ENCODE peak calls at places on chromosomes 6 and 20, in ten cellular contexts. U, L, D, M, R, N, C, A, I and G are unnamed samples.

GRCh38 chr20:46946796-46947195 is 52.2 kb downstream of the EYA2 start:
- DNase-seq in N (no peak), R (no peak), D (no peak), I (no peak), M (peak), U (peak), A (no peak), L (no peak), C (no peak), G (no peak)

GRCh38 chr6:48535569-48535968 is 424.6 kb upstream of the PTCHD4 start:
- DNase-seq in U (peak), N (no peak), R (no peak), C (no peak), D (peak), L (peak), A (no peak), M (peak), I (no peak), G (no peak)

GRCh38 chr20:54004397-54004940 is 65.9 kb downstream of the BCAS1 start:
- DNase-seq in U (no peak), L (no peak), I (no peak), D (no peak), M (no peak), A (no peak), C (no peak), R (no peak), N (no peak), G (no peak)

GRCh38 chr6:14635933-14636599 is 518.5 kb downstream of the CD83 start:
- DNase-seq in M (no peak), R (no peak), C (no peak), D (no peak), A (no peak), I (no peak), U (no peak), L (no peak), N (no peak), G (no peak)

GRCh38 chr6:105568121-105568520 is 165.2 kb upstream of the PREP start:
- DNase-seq in M (no peak), R (no peak), L (no peak), C (no peak), N (no peak), D (no peak), A (no peak), I (no peak), U (no peak), G (no peak)

GRCh38 chr20:61322151-61322860 is 70.2 kb downstream of the CDH4 start:
- DNase-seq in C (no peak), I (no peak), A (no peak), M (no peak), U (no peak), L (no peak), N (peak), D (no peak), R (no peak), G (no peak)

GRCh38 chr20:39312107-39312506 is 350.0 kb downstream of the DHX35 start:
- DNase-seq in M (no peak), L (no peak), D (no peak), N (no peak), U (no peak), R (no peak), C (no peak), I (no peak), A (no peak), G (no peak)

GRCh38 chr6:33213166-33213988 is 5.1 kb downstream of the RING1 start:
- DNase-seq in L (no peak), U (peak), M (peak), D (peak), C (no peak), I (no peak), N (no peak), A (peak), R (no peak), G (no peak)

GRCh38 chr6:170031684-170032121 is 259.2 kb downstream of the DLL1 start:
- DNase-seq in D (no peak), N (peak), A (no peak), L (peak), R (no peak), I (peak), M (no peak), C (no peak), U (no peak), G (no peak)

GRCh38 chr20:21302645-21303060 is 478 bp upstream of the XRN2 start:
- DNase-seq in U (no peak), A (no peak), M (no peak), D (no peak), I (no peak), R (no peak), C (no peak), L (peak), N (no peak), G (no peak)

GRCh38 chr6:130928993-130929678 is 101.9 kb downstream of the SMLR1 start:
- DNase-seq in N (no peak), C (no peak), D (peak), A (no peak), U (peak), R (no peak), M (peak), I (no peak), L (peak), G (no peak)

GRCh38 chr20:25258463-25258805 is 10.5 kb downstream of the PYGB start:
- DNase-seq in C (no peak), N (no peak), L (no peak), I (no peak), U (no peak), D (no peak), A (no peak), R (no peak), M (no peak), G (peak)

GRCh38 chr20:49821381-49821780 is 8.8 kb downstream of the SLC9A8 start:
- DNase-seq in C (no peak), U (no peak), D (no peak), L (no peak), M (no peak), R (no peak), I (no peak), N (no peak), A (no peak), G (no peak)

GRCh38 chr6:117263353-117263927 is 1.9 kb upstream of the VGLL2 start:
- DNase-seq in A (no peak), I (no peak), M (no peak), L (no peak), N (no peak), C (no peak), R (no peak), D (no peak), U (no peak), G (no peak)

GRCh38 chr6:31158863-31159855 is 770 bp downstream of the TCF19 start:
- DNase-seq in M (peak), N (no peak), R (no peak), L (peak), C (no peak), I (no peak), D (peak), U (peak), A (peak), G (no peak)

GRCh38 chr6:155782320-155782730 is 326.7 kb upstream of the NOX3 start:
- DNase-seq in M (peak), U (peak), L (peak), R (no peak), D (peak), N (no peak), I (no peak), A (no peak), C (no peak), G (no peak)

GRCh38 chr6:77462359-77463307 is 658 bp downstream of the HTR1B start:
- DNase-seq in C (no peak), R (no peak), I (no peak), U (peak), A (no peak), D (no peak), M (no peak), L (no peak), N (peak), G (no peak)

GRCh38 chr6:12301009-12301408 is 10.8 kb downstream of the EDN1 start:
- DNase-seq in C (no peak), L (no peak), I (no peak), N (no peak), A (no peak), M (no peak), U (no peak), D (no peak), R (no peak), G (no peak)

GRCh38 chr20:49406666-49407065 is 75.8 kb downstream of the KCNB1 start:
- DNase-seq in R (no peak), L (no peak), A (no peak), D (no peak), I (no peak), U (no peak), N (no peak), M (no peak), C (no peak), G (no peak)

GRCh38 chr6:4902363-4902762 is 101.5 kb downstream of the RPP40 start:
- DNase-seq in M (no peak), I (peak), C (no peak), A (no peak), D (no peak), L (no peak), U (no peak), N (no peak), R (no peak), G (no peak)

GRCh38 chr6:82185948-82186347 is 61.6 kb downstream of the IBTK start:
- DNase-seq in U (peak), A (no peak), L (no peak), D (no peak), C (no peak), R (no peak), N (no peak), M (peak), I (no peak), G (no peak)

GRCh38 chr20:61387204-61387958 is 135.3 kb downstream of the CDH4 start:
- DNase-seq in M (peak), N (no peak), R (no peak), D (peak), I (no peak), C (peak), U (peak), L (no peak), A (peak), G (no peak)

GRCh38 chr6:165233089-165233488 is 76.3 kb downstream of the C6orf118 start:
- DNase-seq in A (no peak), C (no peak), I (no peak), N (no peak), U (no peak), L (no peak), D (no peak), M (no peak), R (no peak), G (no peak)

DNA sequence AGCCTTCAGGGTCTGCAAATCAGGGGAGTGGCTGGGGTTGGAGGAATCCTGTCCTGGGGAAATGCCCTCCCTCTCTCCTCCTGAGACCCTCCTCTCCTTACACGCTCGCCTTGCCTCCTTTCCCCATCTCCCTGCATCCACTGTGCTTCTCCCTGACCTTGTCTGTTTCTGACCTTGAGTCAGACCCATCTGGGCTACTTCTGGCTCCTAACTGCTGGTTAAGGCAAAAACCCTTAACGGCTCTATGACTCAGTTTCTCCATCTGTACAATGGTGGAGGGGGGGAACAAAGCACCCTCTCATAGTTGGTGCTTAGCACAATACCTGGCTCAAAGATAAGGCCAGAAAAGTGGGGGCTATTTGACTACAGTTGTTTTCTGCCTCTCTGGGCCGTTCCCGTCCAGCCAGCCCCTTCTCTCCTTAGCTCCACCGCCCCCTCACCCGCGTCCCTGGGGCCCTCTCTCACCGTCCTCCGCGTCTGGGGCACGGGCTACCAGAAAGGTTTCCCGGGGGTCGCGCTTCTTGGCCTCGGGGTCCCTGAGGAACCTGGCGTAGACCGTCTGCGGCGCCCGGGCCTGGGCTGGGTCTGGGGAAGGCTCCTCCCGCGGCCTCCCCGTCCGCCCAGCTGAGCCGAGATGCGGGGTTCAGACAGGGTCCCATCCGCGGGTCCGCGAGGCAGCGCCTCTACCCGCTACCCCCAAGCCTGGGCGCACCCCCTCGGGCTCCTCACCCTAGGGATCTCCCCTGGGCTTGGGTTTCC is 1.3 kb downstream of the TULP1 start:
- DNase-seq in M (no peak), N (no peak), L (no peak), I (no peak), C (no peak), R (no peak), A (no peak), U (no peak), D (no peak), G (no peak)
- H3K4me3 ChIP-seq in M (no peak), N (no peak), L (no peak), I (peak), C (no peak), R (no peak), A (no peak), U (no peak), D (no peak), G (no peak)

GRCh38 chr20:18412202-18412901 is 54.5 kb downstream of the DZANK1 start:
- DNase-seq in C (no peak), A (no peak), R (no peak), N (no peak), U (no peak), D (no peak), I (no peak), L (no peak), M (no peak), G (no peak)
- H3K4me3 ChIP-seq in C (no peak), A (no peak), R (no peak), N (no peak), U (no peak), D (no peak), I (no peak), L (no peak), M (no peak), G (no peak)

GRCh38 chr6:111753573-111753972 is 119.7 kb downstream of the FYN start:
- DNase-seq in R (no peak), N (no peak), L (no peak), M (no peak), A (no peak), I (no peak), D (no peak), U (no peak), C (no peak), G (no peak)
- H3K4me3 ChIP-seq in R (no peak), N (no peak), L (no peak), M (no peak), A (no peak), I (no peak), D (no peak), U (no peak), C (no peak), G (no peak)

GRCh38 chr20:56924976-56925695 is 296.0 kb downstream of the TFAP2C start:
- DNase-seq in R (no peak), D (peak), I (no peak), L (no peak), N (no peak), U (no peak), M (no peak), A (no peak), C (no peak), G (no peak)
- H3K4me3 ChIP-seq in R (no peak), D (no peak), I (peak), L (peak), N (no peak), U (peak), M (no peak), A (no peak), C (no peak), G (peak)

DNA sequence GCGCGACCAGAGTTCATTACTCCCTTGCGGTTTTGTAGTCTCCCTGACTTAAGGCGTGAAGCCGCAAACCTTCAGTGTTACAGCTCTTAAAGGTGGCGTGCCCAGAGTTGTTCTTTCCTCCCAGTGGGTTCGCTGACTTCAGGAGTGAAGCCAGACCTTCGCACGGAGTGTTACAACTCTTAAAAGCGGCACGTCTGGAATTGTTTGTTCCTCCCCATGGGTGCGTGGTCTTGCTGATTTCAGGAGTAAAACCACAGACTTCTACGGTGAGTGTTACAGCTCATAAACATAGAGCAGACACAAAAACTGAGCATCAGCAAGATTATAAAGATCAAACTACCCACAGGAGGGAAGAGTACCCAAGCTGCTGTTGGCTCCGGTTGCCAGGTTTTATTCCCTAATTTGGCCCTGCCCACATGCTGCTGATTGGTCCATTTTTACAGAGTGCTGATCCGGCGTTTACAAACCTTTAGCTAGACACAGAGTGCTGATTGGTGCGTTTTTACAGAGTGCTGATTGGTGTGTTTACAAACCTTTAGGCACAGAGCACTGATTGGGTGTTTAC is 10.4 kb downstream of the TMEM14C start:
- DNase-seq in M (no peak), R (no peak), C (no peak), A (no peak), N (no peak), U (no peak), D (no peak), L (no peak), I (no peak), G (no peak)
- H3K4me3 ChIP-seq in M (no peak), R (no peak), C (no peak), A (no peak), N (no peak), U (no peak), D (no peak), L (no peak), I (no peak), G (no peak)

DNA sequence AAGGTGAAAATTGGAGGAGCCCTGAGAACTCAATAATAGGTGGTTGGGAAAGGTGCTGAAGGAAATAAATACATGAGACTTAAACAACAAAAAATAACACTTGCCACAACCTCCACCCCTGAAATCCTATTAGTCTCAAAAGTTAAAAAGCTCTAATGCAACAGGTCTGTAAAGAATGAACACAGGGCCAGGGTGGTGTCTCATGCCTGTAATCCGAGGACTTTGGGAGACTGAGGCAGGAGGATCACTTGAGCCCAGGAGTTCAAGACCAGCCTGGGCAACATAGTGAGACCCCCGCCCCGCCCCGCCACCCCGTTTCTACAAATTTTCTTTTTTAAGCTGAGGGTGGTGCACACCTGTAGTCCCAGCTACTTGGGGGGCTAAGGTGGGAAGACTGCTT is 1.1 kb upstream of the ZKSCAN8 start:
- DNase-seq in I (no peak), C (no peak), A (no peak), L (no peak), R (no peak), N (no peak), D (no peak), U (no peak), M (no peak), G (no peak)
- H3K4me3 ChIP-seq in I (no peak), C (no peak), A (no peak), L (no peak), R (peak), N (no peak), D (peak), U (no peak), M (no peak), G (no peak)

GRCh38 chr20:1489764-1490436 is 1.3 kb downstream of the SIRPB2 start:
- DNase-seq in C (peak), I (no peak), M (no peak), N (no peak), R (no peak), U (no peak), D (peak), L (peak), A (no peak), G (no peak)

GRCh38 chr20:1491281-1491840 is at the start of gene SIRPB2:
- DNase-seq in A (no peak), C (peak), M (peak), D (no peak), N (peak), R (no peak), U (peak), L (no peak), I (no peak), G (peak)

GRCh38 chr20:1491891-1492642 is 847 bp upstream of the SIRPB2 start:
- DNase-seq in M (peak), N (no peak), I (no peak), R (no peak), L (peak), A (no peak), U (peak), D (no peak), C (peak), G (no peak)

GRCh38 chr20:1489328-1489727 is 1.9 kb downstream of the SIRPB2 start:
- DNase-seq in L (no peak), C (peak), N (no peak), I (no peak), M (no peak), R (no peak), U (no peak), D (no peak), A (no peak), G (no peak)

DNA sequence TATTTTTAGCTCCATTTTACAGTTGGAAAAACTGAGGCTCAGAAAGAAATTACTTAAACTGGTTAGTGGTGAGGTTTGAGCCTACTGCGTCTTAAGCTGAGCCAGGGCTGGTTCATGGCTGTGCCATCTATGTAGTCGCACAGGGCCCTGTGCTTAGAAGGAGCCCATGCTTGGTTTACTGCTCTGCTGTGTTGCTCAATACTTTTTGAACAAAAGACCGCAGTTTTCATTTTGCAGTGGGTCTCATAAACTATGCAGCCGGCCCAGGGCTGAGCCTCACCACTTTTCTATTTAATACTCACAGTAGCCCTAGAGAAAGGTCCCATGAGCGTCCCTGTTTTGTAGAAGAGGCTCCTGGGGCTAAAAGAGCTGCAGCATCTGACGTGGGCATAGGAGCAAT is 577 bp downstream of the SIRPB2 start:
- DNase-seq in L (no peak), I (no peak), N (no peak), M (no peak), D (no peak), U (no peak), C (no peak), A (no peak), R (no peak), G (no peak)
- H3K4me3 ChIP-seq in L (no peak), I (no peak), N (peak), M (no peak), D (no peak), U (no peak), C (no peak), A (no peak), R (no peak), G (peak)

DNA sequence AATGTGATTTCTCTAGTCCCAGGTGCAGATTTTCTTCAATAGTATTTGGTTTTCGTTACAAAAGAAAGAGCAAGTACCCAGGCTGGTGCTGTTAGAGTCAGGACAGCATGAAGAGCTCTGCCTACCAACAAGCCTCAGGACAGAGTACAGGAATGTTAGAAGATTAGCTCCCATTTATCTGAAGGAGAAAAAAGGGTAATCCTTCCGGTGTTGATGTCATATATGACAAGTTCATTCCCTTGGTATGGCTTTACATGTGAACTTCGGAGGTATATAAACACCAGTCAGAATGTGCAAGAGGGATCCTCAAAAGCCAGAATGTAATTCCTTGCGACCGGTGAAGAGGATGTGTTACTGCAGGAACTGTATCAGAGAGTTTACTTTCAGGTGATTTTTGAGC is 194.1 kb upstream of the ZNF184 start:
- DNase-seq in R (no peak), A (no peak), C (no peak), U (no peak), I (no peak), L (no peak), N (no peak), M (no peak), D (no peak), G (no peak)
- H3K4me3 ChIP-seq in R (peak), A (no peak), C (no peak), U (peak), I (no peak), L (no peak), N (no peak), M (no peak), D (no peak), G (no peak)